ENCODE peak calls at places on chromosomes 5 and 9, in nine cellular contexts. L is astrocyte of the cerebellum, D is ELF-1, P is upper lobe of right lung, W is T-helper 2 cell, J is occipital lobe, Q is hepatic stellate cell, E is EH, N is transverse colon. X is an unnamed sample.

GRCh38 chr9:123150708-123151503 is 117.4 kb downstream of the GPR21 start:
- DNase-seq in D (no peak), J (no peak), L (no peak), P (no peak), E (no peak), W (no peak), N (no peak), Q (no peak), X (no peak)

GRCh38 chr5:168766038-168766700 is 187.0 kb upstream of the PANK3 start:
- DNase-seq in L (no peak), D (no peak), E (no peak), P (no peak), J (peak; percentile 16), N (no peak), W (no peak), Q (no peak), X (no peak)

GRCh38 chr5:121704291-121704690 is 147.4 kb upstream of the FTMT start:
- DNase-seq in L (no peak), N (no peak), W (no peak), J (no peak), P (no peak), D (no peak), E (no peak), Q (no peak), X (no peak)

GRCh38 chr5:165321912-165322311 is 1816.5 kb downstream of the MAT2B start:
- DNase-seq in L (peak; percentile 8), D (no peak), N (no peak), E (no peak), J (no peak), P (no peak), W (no peak), Q (no peak), X (no peak)

GRCh38 chr5:56829137-56829536 is 13.8 kb downstream of the MAP3K1 start:
- DNase-seq in W (no peak), Q (no peak), L (no peak), D (no peak), E (no peak), N (peak; percentile 48), J (no peak), P (no peak), X (no peak)

GRCh38 chr5:132456553-132457361 is 33.8 kb downstream of the IRF1 start:
- DNase-seq in N (peak; percentile 78), E (peak; percentile 82), J (no peak), D (no peak), W (no peak), Q (no peak), L (no peak), P (peak; percentile 77), X (peak; percentile 75)

GRCh38 chr5:155587458-155587857 is 573.9 kb downstream of the KIF4B start:
- DNase-seq in P (no peak), L (no peak), J (no peak), D (no peak), Q (no peak), N (no peak), W (no peak), E (no peak), X (no peak)

GRCh38 chr9:134328841-134329575 is 2.8 kb downstream of the RXRA start:
- DNase-seq in D (peak; percentile 69), P (no peak), E (peak; percentile 42), W (no peak), J (no peak), L (no peak), Q (peak; percentile 66), N (peak; percentile 71), X (no peak)

GRCh38 chr5:6475626-6476312 is 27.1 kb downstream of the UBE2QL1 start:
- DNase-seq in W (no peak), L (no peak), Q (no peak), E (no peak), J (no peak), D (peak; percentile 72), P (no peak), N (no peak), X (peak; percentile 10)

GRCh38 chr5:159052282-159053011 is 47.3 kb downstream of the EBF1 start:
- DNase-seq in W (no peak), L (no peak), Q (no peak), J (no peak), D (peak; percentile 52), P (no peak), E (no peak), N (no peak), X (no peak)

GRCh38 chr5:138490648-138491283 is 25.5 kb downstream of the EGR1 start:
- DNase-seq in P (no peak), Q (no peak), D (no peak), L (no peak), W (no peak), N (no peak), E (no peak), J (no peak), X (no peak)

GRCh38 chr9:92468206-92468605 is 14.1 kb downstream of the ASPN start:
- DNase-seq in N (no peak), W (no peak), L (no peak), Q (no peak), J (peak; percentile 16), D (no peak), P (no peak), E (peak; percentile 74), X (no peak)

GRCh38 chr9:75664597-75664996 is 225.9 kb upstream of the PCSK5 start:
- DNase-seq in J (no peak), E (no peak), W (no peak), L (no peak), P (no peak), D (no peak), N (no peak), Q (no peak), X (no peak)

GRCh38 chr5:32709789-32710334 is 1.3 kb upstream of the NPR3 start:
- DNase-seq in Q (peak; percentile 80), P (peak; percentile 80), E (peak; percentile 86), N (peak; percentile 69), L (peak; percentile 46), D (peak; percentile 76), J (peak; percentile 40), W (no peak), X (peak; percentile 71)

GRCh38 chr5:18563853-18564252 is 929.6 kb downstream of the TAF11L14 start:
- DNase-seq in Q (no peak), D (peak; percentile 5), L (no peak), J (no peak), E (no peak), W (no peak), N (no peak), P (no peak), X (no peak)

GRCh38 chr9:589723-590122 is 251.8 kb upstream of the DMRT1 start:
- DNase-seq in L (peak; percentile 26), Q (no peak), E (peak; percentile 56), N (no peak), W (no peak), J (no peak), D (no peak), P (no peak), X (no peak)

GRCh38 chr9:37635808-37636207 is 14.9 kb upstream of the FRMPD1 start:
- DNase-seq in Q (no peak), P (no peak), E (no peak), L (no peak), J (no peak), N (no peak), W (no peak), D (no peak), X (no peak)

GRCh38 chr5:95960802-95961616 is 642 bp downstream of the ELL2 start:
- DNase-seq in Q (peak; percentile 77), J (peak; percentile 61), L (peak; percentile 47), W (peak; percentile 52), P (peak; percentile 94), E (peak; percentile 82), D (peak; percentile 88), N (peak; percentile 88), X (peak; percentile 88)

GRCh38 chr5:170631471-170632195 is 127.8 kb downstream of the KCNIP1 start:
- DNase-seq in D (peak; percentile 66), P (peak; percentile 40), E (no peak), W (no peak), Q (peak; percentile 41), L (no peak), J (peak; percentile 27), N (no peak), X (no peak)

GRCh38 chr9:68941780-68942459 is 72.0 kb downstream of the PRKACG start:
- DNase-seq in W (no peak), Q (no peak), N (no peak), D (no peak), L (no peak), P (no peak), J (no peak), E (no peak), X (no peak)

GRCh38 chr9:38417003-38417965 is 7.0 kb downstream of the IGFBPL1 start:
- DNase-seq in P (no peak), D (peak; percentile 73), J (no peak), N (peak; percentile 35), E (no peak), Q (no peak), L (no peak), W (no peak), X (peak; percentile 77)

GRCh38 chr5:131679911-131680310 is 44.9 kb upstream of the RAPGEF6 start:
- DNase-seq in N (no peak), Q (no peak), P (no peak), D (no peak), E (peak; percentile 82), W (no peak), L (peak; percentile 63), J (no peak), X (no peak)

GRCh38 chr9:130626249-130626982 is 38.0 kb upstream of the PRDM12 start:
- DNase-seq in N (no peak), L (no peak), E (no peak), J (no peak), P (no peak), Q (no peak), D (peak; percentile 24), W (no peak), X (no peak)

GRCh38 chr5:19855929-19856328 is 132.1 kb downstream of the CDH18 start:
- DNase-seq in N (no peak), Q (no peak), P (no peak), D (no peak), E (peak; percentile 90), L (no peak), W (no peak), J (no peak), X (no peak)

GRCh38 chr5:73299017-73299630 is 126.1 kb downstream of the TMEM174 start:
- DNase-seq in D (peak; percentile 82), W (no peak), L (no peak), N (no peak), P (no peak), Q (no peak), J (no peak), E (peak; percentile 55), X (peak; percentile 61)

GRCh38 chr5:3526551-3527185 is 69.0 kb upstream of the IRX1 start:
- DNase-seq in D (no peak), J (no peak), L (no peak), W (no peak), N (no peak), Q (no peak), E (no peak), P (no peak), X (no peak)

GRCh38 chr5:135535820-135536801 is at the start of gene NEUROG1:
- DNase-seq in N (no peak), D (peak; percentile 92), P (no peak), W (no peak), Q (no peak), J (no peak), E (no peak), L (no peak), X (no peak)

GRCh38 chr5:83931969-83932368 is 211.3 kb upstream of the HAPLN1 start:
- DNase-seq in E (no peak), W (no peak), N (no peak), P (no peak), L (no peak), D (no peak), J (no peak), Q (no peak), X (no peak)

GRCh38 chr9:5698810-5699556 is 70.1 kb downstream of the RIC1 start:
- DNase-seq in Q (no peak), W (no peak), D (no peak), J (no peak), P (no peak), L (peak; percentile 8), E (no peak), N (no peak), X (no peak)

GRCh38 chr9:132068604-132069003 is 11.1 kb downstream of the MED27 start:
- DNase-seq in Q (no peak), N (no peak), P (no peak), D (no peak), L (no peak), J (peak; percentile 39), W (no peak), E (no peak), X (no peak)

GRCh38 chr5:99441235-99441634 is 512.4 kb upstream of the CHD1 start:
- DNase-seq in W (no peak), N (no peak), L (no peak), J (no peak), Q (no peak), P (no peak), E (no peak), D (no peak), X (no peak)

X was measured in activated CD8-positive, alpha-beta memory T cell treated with anti-CD3 and anti-CD28 coated beads, Interleukin-2, amount 50 U/mL, for 48 hours.